ENCODE peak calls at places on chromosomes 2 and 18, in eight cellular contexts. W, F, P, C, V, X, U and O are unnamed samples.

GRCh38 chr2:193502363-193503035 is 1307.8 kb upstream of the TMEFF2 start:
- DNase-seq in W (no peak), F (no peak), P (no peak), C (no peak), V (no peak), X (no peak), U (peak; percentile 59), O (no peak)

GRCh38 chr2:112660138-112660537 is 14.4 kb downstream of the SLC20A1 start:
- DNase-seq in W (no peak), F (no peak), P (no peak), C (no peak), V (no peak), X (no peak), U (no peak), O (no peak)

GRCh38 chr2:151302879-151303278 is 13.4 kb upstream of the NMI start:
- DNase-seq in W (peak; percentile 18), F (peak; percentile 74), P (no peak), C (peak; percentile 27), V (no peak), X (no peak), U (no peak), O (no peak)

GRCh38 chr18:904135-905090 is at the start of gene ADCYAP1:
- DNase-seq in W (no peak), F (no peak), P (peak; percentile 84), C (no peak), V (no peak), X (no peak), U (no peak), O (no peak)

GRCh38 chr2:152740743-152741328 is 22.4 kb downstream of the ARL6IP6 start:
- DNase-seq in W (peak; percentile 74), F (peak; percentile 78), P (peak; percentile 81), C (peak; percentile 30), V (no peak), X (peak; percentile 52), U (no peak), O (no peak)

GRCh38 chr2:201660293-201660895 is 17.1 kb upstream of the TMEM237 start:
- DNase-seq in W (no peak), F (no peak), P (no peak), C (no peak), V (no peak), X (no peak), U (no peak), O (no peak)

GRCh38 chr2:158998486-158999248 is 30.2 kb downstream of the TANC1 start:
- DNase-seq in W (peak; percentile 92), F (peak; percentile 81), P (peak; percentile 76), C (no peak), V (no peak), X (no peak), U (no peak), O (no peak)

GRCh38 chr2:54482725-54483124 is 26.6 kb downstream of the SPTBN1 start:
- DNase-seq in W (peak; percentile 49), F (peak; percentile 86), P (no peak), C (no peak), V (no peak), X (no peak), U (peak; percentile 86), O (no peak)

GRCh38 chr2:18473241-18473841 is 87.1 kb downstream of the RDH14 start:
- DNase-seq in W (peak; percentile 2), F (peak; percentile 79), P (no peak), C (no peak), V (no peak), X (no peak), U (no peak), O (no peak)

GRCh38 chr2:18901255-18901654 is 311.9 kb upstream of the NT5C1B start:
- DNase-seq in W (no peak), F (no peak), P (no peak), C (no peak), V (no peak), X (no peak), U (no peak), O (no peak)

GRCh38 chr2:203814661-203815540 is 52.7 kb upstream of the CTLA4 start:
- DNase-seq in W (peak; percentile 87), F (peak; percentile 84), P (peak; percentile 87), C (peak; percentile 78), V (no peak), X (peak; percentile 72), U (no peak), O (no peak)

GRCh38 chr2:3408781-3409180 is 29.3 kb downstream of the TRAPPC12 start:
- DNase-seq in W (no peak), F (no peak), P (no peak), C (no peak), V (no peak), X (no peak), U (no peak), O (no peak)

GRCh38 chr2:18787726-18788125 is 198.4 kb upstream of the NT5C1B start:
- DNase-seq in W (no peak), F (no peak), P (no peak), C (no peak), V (no peak), X (no peak), U (no peak), O (no peak)

GRCh38 chr2:146826388-146826787 is 1018.4 kb upstream of the ACVR2A start:
- DNase-seq in W (no peak), F (no peak), P (no peak), C (no peak), V (no peak), X (no peak), U (no peak), O (no peak)

GRCh38 chr2:18684202-18685040 is 95.1 kb upstream of the NT5C1B start:
- DNase-seq in W (no peak), F (peak; percentile 18), P (no peak), C (no peak), V (no peak), X (no peak), U (no peak), O (no peak)

GRCh38 chr2:42369551-42370229 is 8.7 kb upstream of the COX7A2L start:
- DNase-seq in W (no peak), F (no peak), P (no peak), C (peak; percentile 61), V (no peak), X (no peak), U (no peak), O (no peak)

GRCh38 chr2:10333247-10333613 is 30.5 kb downstream of the HPCAL1 start:
- DNase-seq in W (peak; percentile 23), F (no peak), P (peak; percentile 77), C (peak; percentile 28), V (no peak), X (no peak), U (peak; percentile 33), O (peak; percentile 49)

GRCh38 chr2:15989559-15989958 is 49.2 kb downstream of the MYCN start:
- DNase-seq in W (no peak), F (no peak), P (no peak), C (no peak), V (no peak), X (no peak), U (no peak), O (no peak)

GRCh38 chr2:1564506-1564905 is 151.2 kb downstream of the TPO start:
- DNase-seq in W (no peak), F (no peak), P (no peak), C (no peak), V (no peak), X (no peak), U (peak; percentile 64), O (peak; percentile 68)

GRCh38 chr18:13800505-13801259 is 23.3 kb upstream of the MC5R start:
- DNase-seq in W (peak; percentile 83), F (peak; percentile 36), P (peak; percentile 36), C (peak; percentile 58), V (peak; percentile 17), X (no peak), U (peak; percentile 87), O (no peak)

GRCh38 chr18:61893304-61893970 is 630 bp upstream of the RNF152 start:
- DNase-seq in W (peak; percentile 79), F (peak; percentile 45), P (no peak), C (peak; percentile 46), V (peak; percentile 0), X (peak; percentile 21), U (peak; percentile 84), O (peak; percentile 90)

GRCh38 chr2:145813481-145813880 is 1293.6 kb upstream of the ZEB2 start:
- DNase-seq in W (peak; percentile 37), F (no peak), P (no peak), C (no peak), V (no peak), X (no peak), U (no peak), O (no peak)

GRCh38 chr2:204544961-204545860 is at the start of gene PARD3B:
- DNase-seq in W (peak; percentile 76), F (peak; percentile 66), P (peak; percentile 97), C (peak; percentile 69), V (no peak), X (peak; percentile 12), U (peak; percentile 85), O (peak; percentile 83)

GRCh38 chr2:121588357-121588756 is 57.7 kb downstream of the RNU4ATAC start:
- DNase-seq in W (no peak), F (no peak), P (no peak), C (no peak), V (no peak), X (no peak), U (no peak), O (no peak)

GRCh38 chr18:5717241-5717640 is 173.4 kb upstream of the EPB41L3 start:
- DNase-seq in W (no peak), F (no peak), P (peak; percentile 78), C (no peak), V (no peak), X (no peak), U (no peak), O (no peak)